ENCODE peak calls at places on chromosome 17, in four cellular contexts. C is HepG2, R is K562, P is GM12878. Y is an unnamed sample.

GRCh38 chr17:67922503-67922902 is 73.8 kb downstream of the C17orf58 start:
- DNase-seq in C (no peak), R (no peak), P (no peak), Y (no peak)

GRCh38 chr17:27481327-27481726 is 25.1 kb downstream of the KSR1 start:
- DNase-seq in C (no peak), R (no peak), P (no peak), Y (no peak)

GRCh38 chr17:76337413-76337777 is 16.3 kb downstream of the PRPSAP1 start:
- DNase-seq in C (no peak), R (no peak), P (no peak), Y (no peak)

GRCh38 chr17:37702605-37703004 is 42.3 kb downstream of the HNF1B start:
- DNase-seq in C (no peak), R (peak), P (no peak), Y (no peak)

GRCh38 chr17:60372790-60373483 is 19.0 kb downstream of the USP32 start:
- DNase-seq in C (no peak), R (no peak), P (no peak), Y (no peak)

GRCh38 chr17:34579017-34579946 is at the start of gene TMEM132E:
- DNase-seq in C (no peak), R (no peak), P (no peak), Y (peak)

GRCh38 chr17:49187301-49187700 is 23.1 kb downstream of the GNGT2 start:
- DNase-seq in C (no peak), R (no peak), P (no peak), Y (no peak)

GRCh38 chr17:28372203-28372944 is 880 bp downstream of the SARM1 start:
- DNase-seq in C (no peak), R (no peak), P (no peak), Y (peak)

GRCh38 chr17:73470369-73470768 is 158.6 kb upstream of the CDC42EP4 start:
- DNase-seq in C (no peak), R (no peak), P (no peak), Y (no peak)

GRCh38 chr17:4969551-4970231 is 2.1 kb upstream of the SPAG7 start:
- DNase-seq in C (peak), R (no peak), P (no peak), Y (no peak)

GRCh38 chr17:48704521-48704920 is 17.8 kb downstream of the PRAC1 start:
- DNase-seq in C (no peak), R (peak), P (no peak), Y (no peak)

GRCh38 chr17:78324391-78325075 is 35.3 kb downstream of the SOCS3 start:
- DNase-seq in C (no peak), R (no peak), P (no peak), Y (no peak)

GRCh38 chr17:66175892-66176291 is 16.0 kb downstream of the CEP112 start:
- DNase-seq in C (no peak), R (no peak), P (no peak), Y (no peak)

GRCh38 chr17:49582789-49583188 is 7.1 kb downstream of the NXPH3 start:
- DNase-seq in C (no peak), R (no peak), P (no peak), Y (no peak)

GRCh38 chr17:37726248-37726647 is 18.6 kb downstream of the HNF1B start:
- DNase-seq in C (no peak), R (no peak), P (no peak), Y (no peak)

GRCh38 chr17:77433385-77434135 is 292.8 kb downstream of the SEC14L1 start:
- DNase-seq in C (no peak), R (no peak), P (no peak), Y (no peak)

GRCh38 chr17:76086384-76086783 is 7.4 kb downstream of the ZACN start:
- DNase-seq in C (no peak), R (no peak), P (no peak), Y (no peak)

GRCh38 chr17:36657390-36657762 is 56.0 kb downstream of the MRM1 start:
- DNase-seq in C (no peak), R (no peak), P (no peak), Y (peak)

GRCh38 chr17:51259574-51260236 is at the start of gene MBTD1:
- DNase-seq in C (peak), R (peak), P (no peak), Y (peak)

GRCh38 chr17:50149425-50150353 is 788 bp downstream of the PPP1R9B start:
- DNase-seq in C (no peak), R (peak), P (no peak), Y (peak)

GRCh38 chr17:16925461-16926060 is 46.4 kb downstream of the TNFRSF13B start:
- DNase-seq in C (no peak), R (no peak), P (no peak), Y (no peak)

GRCh38 chr17:68771867-68772515 is 170.8 kb upstream of the FAM20A start:
- DNase-seq in C (peak), R (peak), P (no peak), Y (peak)

GRCh38 chr17:6366144-6366755 is 68.7 kb downstream of the AIPL1 start:
- DNase-seq in C (no peak), R (no peak), P (no peak), Y (no peak)

DNA sequence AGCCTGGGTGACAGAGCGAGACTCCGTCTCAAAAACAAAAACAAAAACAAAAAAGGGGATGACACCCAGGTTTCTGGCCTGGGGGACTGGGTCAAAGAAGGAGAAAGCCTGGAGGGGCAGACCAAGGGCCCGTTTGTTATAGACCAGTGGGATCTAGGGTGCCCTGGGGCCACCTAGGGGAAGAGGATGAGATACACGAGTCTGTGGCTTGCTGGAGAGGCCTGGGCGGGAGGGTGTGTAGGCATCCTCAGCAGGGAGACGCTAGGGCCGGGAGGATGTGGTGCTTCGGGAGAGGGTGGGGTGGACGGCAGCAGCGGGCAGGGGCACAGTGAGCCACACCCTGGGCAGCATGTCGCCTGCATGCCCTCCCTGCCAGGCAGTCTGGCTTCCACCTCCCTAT is 17.1 kb upstream of the CRK start:
- DNase-seq in C (no peak), R (no peak), P (no peak), Y (no peak)
- TF ChIP-seq FOXM1 in C (no peak), R (no peak), P (no peak), Y (no peak)

GRCh38 chr17:58648236-58648635 is 43.6 kb downstream of the TEX14 start:
- DNase-seq in C (no peak), R (no peak), P (no peak), Y (no peak)
- TF ChIP-seq BHLHE40 in C (no peak), R (no peak), P (no peak), Y (no peak)

GRCh38 chr17:21143695-21144094 is 16.9 kb downstream of the DHRS7B start:
- DNase-seq in C (no peak), R (no peak), P (no peak), Y (no peak)
- TF ChIP-seq FOXM1 in C (no peak), R (no peak), P (no peak), Y (no peak)

GRCh38 chr17:46821482-46822387 is 3.2 kb upstream of the WNT3 start:
- DNase-seq in C (no peak), R (peak), P (no peak), Y (no peak)
- TF ChIP-seq BHLHE40 in C (no peak), R (no peak), P (no peak), Y (no peak)

GRCh38 chr17:41741709-41742108 is 7.3 kb upstream of the HAP1 start:
- DNase-seq in C (no peak), R (no peak), P (no peak), Y (no peak)
- TF ChIP-seq FOXM1 in C (no peak), R (no peak), P (no peak), Y (no peak)

GRCh38 chr17:81479175-81479574 is 33.4 kb downstream of the ACTG1 start:
- DNase-seq in C (no peak), R (no peak), P (no peak), Y (no peak)

GRCh38 chr17:81481011-81481799 is 31.4 kb downstream of the ACTG1 start:
- DNase-seq in C (no peak), R (peak), P (no peak), Y (no peak)

GRCh38 chr17:81479672-81480071 is 32.9 kb downstream of the ACTG1 start:
- DNase-seq in C (no peak), R (no peak), P (no peak), Y (no peak)

GRCh38 chr17:81481815-81482505 is 30.6 kb downstream of the ACTG1 start:
- DNase-seq in C (no peak), R (no peak), P (no peak), Y (no peak)

DNA sequence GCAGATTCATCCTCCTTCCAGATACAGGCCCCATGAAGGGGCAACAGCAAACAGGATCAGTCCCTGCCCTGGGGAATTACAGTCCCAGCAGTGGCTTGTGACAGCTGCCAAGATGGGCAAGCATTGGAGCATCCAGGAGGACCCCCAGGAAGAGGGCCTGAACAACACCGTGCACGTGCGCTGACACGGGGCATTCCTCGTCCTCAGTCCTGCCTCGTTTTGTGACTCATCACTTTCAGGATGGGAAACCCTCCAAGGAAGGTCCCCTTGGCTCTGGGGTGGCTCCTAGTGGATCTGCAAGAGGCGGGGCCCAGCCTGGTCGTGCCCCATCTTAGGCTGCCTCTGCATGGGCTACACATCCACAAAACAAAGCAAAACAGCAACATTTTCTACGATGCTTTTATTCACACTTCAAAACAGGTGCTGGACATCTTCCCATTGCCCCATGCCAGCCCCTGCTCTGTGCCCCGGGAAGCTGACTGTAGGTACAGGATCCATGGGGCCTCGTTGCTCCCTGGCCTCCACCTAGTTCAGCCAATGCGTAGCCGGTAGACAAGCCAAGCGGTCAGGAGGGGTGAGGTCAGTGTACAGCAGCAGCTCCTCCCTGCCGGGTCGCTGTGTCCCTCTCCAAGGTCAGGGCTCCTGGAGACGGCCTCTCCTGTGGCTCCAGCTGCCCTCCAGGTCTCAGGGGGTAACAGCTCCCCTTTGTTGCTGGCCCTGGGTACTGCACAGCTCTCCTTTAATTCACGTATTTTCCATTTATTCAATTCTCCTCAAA is 32.3 kb downstream of the ACTG1 start:
- DNase-seq in C (no peak), R (peak), P (no peak), Y (no peak)
- TF ChIP-seq BHLHE40 in C (peak), R (peak), P (no peak), Y (no peak)

GRCh38 chr17:57694051-57694450 is 51.0 kb downstream of the CCDC182 start:
- DNase-seq in C (no peak), R (no peak), P (no peak), Y (no peak)
- TF ChIP-seq FOXM1 in C (no peak), R (no peak), P (no peak), Y (no peak)

DNA sequence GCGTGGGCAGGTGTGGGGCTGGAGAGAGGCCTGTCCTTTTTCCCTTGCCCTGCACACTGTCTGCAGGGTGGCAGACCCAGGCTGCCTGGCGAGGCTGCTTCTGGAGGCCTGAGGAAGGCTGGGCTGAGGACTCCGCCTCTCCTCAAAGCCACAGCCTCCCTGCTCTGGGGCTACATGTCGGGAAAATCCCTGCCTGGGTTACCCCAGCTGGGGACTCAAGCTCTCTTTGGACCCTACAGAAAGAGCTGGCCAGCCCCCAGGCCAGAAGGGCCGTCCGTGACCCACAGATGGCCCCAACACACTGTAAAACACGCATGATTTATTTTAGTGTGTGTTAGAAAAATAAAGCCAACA is 33.8 kb upstream of the SLC38A10 start:
- DNase-seq in C (no peak), R (no peak), P (no peak), Y (no peak)
- TF ChIP-seq BHLHE40 in C (no peak), R (no peak), P (no peak), Y (no peak)

DNA sequence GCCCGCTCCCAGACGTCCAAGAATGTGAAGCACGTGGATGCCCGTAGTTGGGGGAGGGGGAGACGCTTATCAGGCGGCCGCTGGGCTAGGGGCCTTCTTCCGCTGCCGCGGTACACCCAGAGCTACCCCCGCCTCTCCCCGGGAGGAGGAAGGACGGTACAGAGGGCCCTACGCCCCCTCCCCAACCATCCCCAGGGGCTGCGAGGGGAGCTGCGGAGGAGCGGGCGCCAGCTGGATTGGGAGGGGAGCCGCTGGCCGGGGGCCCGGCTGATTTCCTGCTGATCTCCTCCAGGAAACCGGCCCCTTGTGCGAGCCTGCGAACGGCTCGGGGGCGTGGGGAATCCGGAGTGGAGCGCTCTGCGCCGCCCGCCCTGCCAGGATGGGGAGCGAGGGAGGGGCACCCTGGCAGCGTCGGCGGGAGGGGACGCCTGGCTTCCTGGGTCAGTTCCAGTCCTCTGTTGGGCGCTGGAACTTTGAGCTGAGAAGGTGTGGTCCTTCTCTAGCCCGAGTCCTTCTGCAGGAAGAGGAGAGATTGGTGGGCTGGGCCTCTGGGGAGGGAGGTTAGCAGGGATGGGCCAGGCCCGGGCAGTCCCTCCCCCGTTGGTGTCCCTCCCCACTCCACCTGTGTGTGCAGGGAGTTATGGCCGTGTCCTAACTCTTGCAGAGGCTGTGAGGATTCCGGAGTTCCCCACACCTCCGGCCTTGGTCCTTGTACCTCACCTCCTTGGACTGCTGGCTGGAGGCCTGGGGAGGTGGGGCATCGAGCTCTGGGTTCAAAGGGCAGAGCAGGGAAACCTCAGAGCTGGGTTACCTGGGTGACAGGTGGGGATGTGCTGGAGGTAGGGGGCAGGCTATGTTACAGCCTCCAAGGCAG is 19.1 kb downstream of the GJD3 start:
- DNase-seq in C (peak), R (peak), P (no peak), Y (no peak)
- TF ChIP-seq FOXM1 in C (no peak), R (no peak), P (no peak), Y (no peak)

DNA sequence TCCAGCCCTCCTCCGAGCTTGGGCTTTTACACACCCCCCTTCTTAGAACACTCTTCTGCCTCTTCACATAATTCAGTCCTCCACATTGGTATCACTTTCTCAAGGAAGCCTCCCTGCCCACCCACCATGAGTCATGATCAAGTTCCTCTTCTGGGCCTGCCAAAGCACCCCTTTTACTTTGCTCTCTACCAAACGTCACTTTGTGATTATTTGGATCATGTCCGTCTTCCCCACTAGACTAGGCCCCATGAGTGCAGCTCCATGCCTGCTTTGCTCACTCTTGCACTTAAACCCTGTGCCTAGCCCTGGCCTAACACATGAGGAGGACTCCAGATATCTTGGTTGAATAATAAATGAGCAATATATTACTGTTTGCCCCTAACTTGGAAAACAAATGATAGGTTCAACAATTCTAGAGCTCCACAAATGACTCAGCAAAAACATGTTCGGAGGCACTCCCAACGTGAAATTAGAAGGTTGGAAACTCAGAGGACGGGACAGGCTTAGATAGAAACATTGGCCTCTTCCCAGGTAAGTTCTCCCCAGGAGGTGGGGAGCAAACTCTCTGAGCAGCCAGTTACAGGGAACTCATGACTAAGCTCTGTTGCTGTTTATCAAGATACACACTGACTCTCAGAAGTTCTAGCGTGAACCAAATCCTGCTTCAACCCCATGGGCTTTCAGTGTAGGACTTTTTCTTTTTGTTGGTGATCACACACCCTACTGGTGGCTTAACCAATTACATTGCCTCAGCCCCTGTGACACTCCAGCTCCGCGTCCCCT is 28.3 kb downstream of the G6PC1 start:
- DNase-seq in C (peak), R (peak), P (peak), Y (peak)
- TF ChIP-seq BHLHE40 in C (no peak), R (peak), P (no peak), Y (no peak)